ENCODE peak calls at places on chromosomes 11 and 22, in eight cellular contexts. X is adipocyte, V is sciatic nerve, S is GM12878, Q is NCI-H774, T is NCI-H460, Y is kidney glomerular epithelial cell, D is hippocampal formation. B is an unnamed sample.

GRCh38 chr22:30251661-30252226 is 5.2 kb upstream of the LIF start:
- DNase-seq in X (peak; percentile 51), V (no peak), S (no peak), Q (no peak), T (no peak), Y (no peak), D (no peak), B (no peak)

GRCh38 chr22:32562396-32562795 is 87.8 kb downstream of the FBXO7 start:
- DNase-seq in X (no peak), V (no peak), S (no peak), Q (no peak), T (no peak), Y (no peak), D (no peak), B (no peak)

GRCh38 chr11:5242933-5243844 is 6.5 kb downstream of the HBG1 start:
- DNase-seq in X (peak; percentile 14), V (no peak), S (no peak), Q (no peak), T (no peak), Y (no peak), D (no peak), B (no peak)

GRCh38 chr11:59756845-59757244 is 1.7 kb downstream of the STX3 start:
- DNase-seq in X (peak; percentile 11), V (no peak), S (no peak), Q (no peak), T (no peak), Y (peak; percentile 35), D (no peak), B (no peak)

GRCh38 chr11:96324912-96325311 is 18.1 kb downstream of the MAML2 start:
- DNase-seq in X (peak; percentile 74), V (no peak), S (no peak), Q (no peak), T (peak; percentile 22), Y (peak; percentile 83), D (no peak), B (no peak)

GRCh38 chr22:37244922-37245722 is 1.1 kb upstream of the RAC2 start:
- DNase-seq in X (no peak), V (no peak), S (no peak), Q (no peak), T (no peak), Y (no peak), D (no peak), B (no peak)

GRCh38 chr11:12524865-12525264 is 147.5 kb downstream of the PARVA start:
- DNase-seq in X (no peak), V (peak; percentile 68), S (no peak), Q (no peak), T (no peak), Y (no peak), D (no peak), B (no peak)

GRCh38 chr22:43587574-43587973 is 175.8 kb downstream of the MPPED1 start:
- DNase-seq in X (no peak), V (no peak), S (no peak), Q (no peak), T (no peak), Y (no peak), D (no peak), B (no peak)

GRCh38 chr22:35984183-35984710 is 44.4 kb downstream of the RBFOX2 start:
- DNase-seq in X (no peak), V (no peak), S (no peak), Q (no peak), T (no peak), Y (no peak), D (no peak), B (no peak)

GRCh38 chr11:71430166-71430565 is 18.0 kb downstream of the DHCR7 start:
- DNase-seq in X (no peak), V (no peak), S (no peak), Q (no peak), T (no peak), Y (no peak), D (no peak), B (no peak)

GRCh38 chr11:124961972-124962609 is 8.1 kb downstream of the CCDC15 start:
- DNase-seq in X (peak; percentile 89), V (no peak), S (peak; percentile 51), Q (peak; percentile 38), T (peak; percentile 66), Y (peak; percentile 74), D (peak; percentile 89), B (peak; percentile 25)